ENCODE peak calls at places on chromosome 2, in eight cellular contexts. One of them, this sample, is unnamed.

GRCh38 chr2:73172963-73173362 is 29.4 kb upstream of the NOTO start:
- DNase-seq in AG04449: peak; percentile 9
- DNase-seq in stomach: no peak
- DNase-seq in foreskin keratinocyte: peak; percentile 18
- DNase-seq in adrenal gland: no peak
- DNase-seq in IMR-90: peak; percentile 69
- DNase-seq in body of pancreas: no peak
- DNase-seq in fibroblast of pulmonary artery: peak; percentile 13
- DNase-seq in this sample: no peak

GRCh38 chr2:182584462-182584861 is 131.6 kb upstream of the DNAJC10 start:
- DNase-seq in AG04449: no peak
- DNase-seq in stomach: no peak
- DNase-seq in foreskin keratinocyte: no peak
- DNase-seq in adrenal gland: no peak
- DNase-seq in IMR-90: no peak
- DNase-seq in body of pancreas: no peak
- DNase-seq in fibroblast of pulmonary artery: no peak
- DNase-seq in this sample: no peak

GRCh38 chr2:173941567-173941966 is 23.6 kb downstream of the SP3 start:
- DNase-seq in AG04449: no peak
- DNase-seq in stomach: no peak
- DNase-seq in foreskin keratinocyte: no peak
- DNase-seq in adrenal gland: no peak
- DNase-seq in IMR-90: no peak
- DNase-seq in body of pancreas: no peak
- DNase-seq in fibroblast of pulmonary artery: no peak
- DNase-seq in this sample: no peak

GRCh38 chr2:28454016-28454930 is 41.6 kb upstream of the PLB1 start:
- DNase-seq in AG04449: peak; percentile 12
- DNase-seq in stomach: no peak
- DNase-seq in foreskin keratinocyte: no peak
- DNase-seq in adrenal gland: no peak
- DNase-seq in IMR-90: peak; percentile 45
- DNase-seq in body of pancreas: no peak
- DNase-seq in fibroblast of pulmonary artery: no peak
- DNase-seq in this sample: no peak

GRCh38 chr2:238163494-238164198 is 4.9 kb downstream of the ERFE start:
- DNase-seq in AG04449: no peak
- DNase-seq in stomach: no peak
- DNase-seq in foreskin keratinocyte: no peak
- DNase-seq in adrenal gland: no peak
- DNase-seq in IMR-90: no peak
- DNase-seq in body of pancreas: no peak
- DNase-seq in fibroblast of pulmonary artery: no peak
- DNase-seq in this sample: peak; percentile 31

GRCh38 chr2:24863636-24864035 is 56.4 kb downstream of the ADCY3 start:
- DNase-seq in AG04449: no peak
- DNase-seq in stomach: no peak
- DNase-seq in foreskin keratinocyte: no peak
- DNase-seq in adrenal gland: no peak
- DNase-seq in IMR-90: peak; percentile 75
- DNase-seq in body of pancreas: no peak
- DNase-seq in fibroblast of pulmonary artery: peak; percentile 57
- DNase-seq in this sample: no peak

GRCh38 chr2:55609931-55610578 is 7.4 kb downstream of the PPP4R3B start:
- DNase-seq in AG04449: no peak
- DNase-seq in stomach: no peak
- DNase-seq in foreskin keratinocyte: no peak
- DNase-seq in adrenal gland: no peak
- DNase-seq in IMR-90: no peak
- DNase-seq in body of pancreas: peak; percentile 22
- DNase-seq in fibroblast of pulmonary artery: no peak
- DNase-seq in this sample: no peak

GRCh38 chr2:118198268-118198667 is 110.0 kb downstream of the INSIG2 start:
- DNase-seq in AG04449: no peak
- DNase-seq in stomach: no peak
- DNase-seq in foreskin keratinocyte: no peak
- DNase-seq in adrenal gland: no peak
- DNase-seq in IMR-90: no peak
- DNase-seq in body of pancreas: no peak
- DNase-seq in fibroblast of pulmonary artery: no peak
- DNase-seq in this sample: no peak

DNA sequence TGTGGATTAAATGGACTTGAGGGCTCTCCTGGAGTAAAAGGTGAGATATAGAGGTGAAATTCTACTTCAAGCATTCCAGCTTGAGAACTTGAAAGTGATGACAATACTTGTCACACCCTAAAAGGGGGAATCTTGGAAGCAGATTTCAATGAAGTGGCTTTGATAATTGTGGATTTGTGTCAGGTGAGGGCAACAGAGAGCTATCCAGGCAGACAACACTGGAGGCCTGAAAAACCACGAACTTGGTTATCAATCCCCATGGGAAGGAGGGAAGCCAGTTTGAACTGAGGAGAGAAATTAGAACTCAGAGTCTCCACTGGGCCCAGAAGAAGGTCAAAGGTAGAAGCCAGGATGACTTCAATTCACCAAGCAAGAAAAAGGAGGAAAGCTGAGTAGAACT is 263.9 kb downstream of the FIGN start:
- DNase-seq in AG04449: no peak
- DNase-seq in stomach: no peak
- DNase-seq in foreskin keratinocyte: no peak
- DNase-seq in adrenal gland: no peak
- DNase-seq in IMR-90: peak; percentile 3
- DNase-seq in body of pancreas: no peak
- DNase-seq in fibroblast of pulmonary artery: peak; percentile 51
- DNase-seq in this sample: peak; percentile 20
- TF ChIP-seq CTCF in AG04449: peak; percentile 24
- TF ChIP-seq CTCF in stomach: no peak
- TF ChIP-seq CTCF in foreskin keratinocyte: peak; percentile 61
- TF ChIP-seq CTCF in adrenal gland: peak; percentile 47
- TF ChIP-seq CTCF in IMR-90: peak; percentile 38
- TF ChIP-seq CTCF in body of pancreas: peak; percentile 33
- TF ChIP-seq CTCF in fibroblast of pulmonary artery: peak; percentile 41
- TF ChIP-seq CTCF in this sample: peak; percentile 34

GRCh38 chr2:12717191-12717987 is 653 bp downstream of the TRIB2 start:
- DNase-seq in AG04449: no peak
- DNase-seq in stomach: peak; percentile 72
- DNase-seq in foreskin keratinocyte: peak; percentile 40
- DNase-seq in adrenal gland: peak; percentile 81
- DNase-seq in IMR-90: peak; percentile 61
- DNase-seq in body of pancreas: peak; percentile 62
- DNase-seq in fibroblast of pulmonary artery: peak; percentile 82
- DNase-seq in this sample: peak; percentile 49

GRCh38 chr2:12717988-12718661 is 1.4 kb downstream of the TRIB2 start:
- DNase-seq in AG04449: no peak
- DNase-seq in stomach: peak; percentile 39
- DNase-seq in foreskin keratinocyte: no peak
- DNase-seq in adrenal gland: peak; percentile 60
- DNase-seq in IMR-90: peak; percentile 27
- DNase-seq in body of pancreas: no peak
- DNase-seq in fibroblast of pulmonary artery: peak; percentile 48
- DNase-seq in this sample: no peak

GRCh38 chr2:12720181-12720580 is 3.4 kb downstream of the TRIB2 start:
- DNase-seq in AG04449: no peak
- DNase-seq in stomach: no peak
- DNase-seq in foreskin keratinocyte: no peak
- DNase-seq in adrenal gland: no peak
- DNase-seq in IMR-90: peak; percentile 30
- DNase-seq in body of pancreas: no peak
- DNase-seq in fibroblast of pulmonary artery: peak; percentile 52
- DNase-seq in this sample: no peak

GRCh38 chr2:12719400-12720104 is 2.8 kb downstream of the TRIB2 start:
- DNase-seq in AG04449: no peak
- DNase-seq in stomach: no peak
- DNase-seq in foreskin keratinocyte: no peak
- DNase-seq in adrenal gland: no peak
- DNase-seq in IMR-90: peak; percentile 64
- DNase-seq in body of pancreas: no peak
- DNase-seq in fibroblast of pulmonary artery: peak; percentile 83
- DNase-seq in this sample: no peak

DNA sequence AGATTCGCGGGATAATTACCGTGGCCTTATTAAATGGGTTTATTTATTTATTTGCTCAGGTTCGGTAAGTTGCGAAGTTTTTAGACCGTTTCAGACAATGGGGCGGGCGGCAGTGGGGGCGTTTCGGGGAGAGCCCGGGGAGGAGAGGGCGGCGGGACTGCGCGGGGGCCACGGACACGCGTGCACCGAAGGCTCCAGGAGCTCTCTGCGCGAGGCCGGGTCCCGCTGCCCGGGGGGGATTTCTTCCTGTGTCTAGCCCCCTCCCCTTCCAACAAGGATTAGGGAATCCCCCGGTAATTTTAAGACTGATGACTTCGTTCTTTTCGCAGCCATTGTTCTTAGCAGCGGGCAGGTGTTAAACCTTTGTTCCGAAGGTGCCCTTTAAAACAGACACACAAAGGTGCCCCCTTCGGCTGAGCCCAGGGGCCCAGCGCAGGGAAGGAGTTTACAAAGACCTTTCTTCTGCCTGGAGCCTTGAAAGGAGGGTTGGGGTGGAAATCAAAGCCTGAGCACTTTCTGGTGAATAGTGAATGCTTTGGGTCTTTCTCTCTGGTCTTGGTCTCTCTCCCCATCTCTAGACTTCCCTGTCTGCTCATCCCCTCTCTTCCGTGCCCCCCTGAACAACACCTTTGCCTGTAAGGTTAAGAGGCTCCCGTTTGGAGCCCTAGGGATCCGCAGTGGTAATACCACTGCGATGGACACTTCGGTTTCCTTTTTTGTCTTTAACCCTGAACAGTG is 2.1 kb downstream of the TRIB2 start:
- DNase-seq in AG04449: no peak
- DNase-seq in stomach: no peak
- DNase-seq in foreskin keratinocyte: no peak
- DNase-seq in adrenal gland: no peak
- DNase-seq in IMR-90: no peak
- DNase-seq in body of pancreas: no peak
- DNase-seq in fibroblast of pulmonary artery: peak; percentile 39
- DNase-seq in this sample: no peak
- TF ChIP-seq CTCF in AG04449: no peak
- TF ChIP-seq CTCF in stomach: no peak
- TF ChIP-seq CTCF in foreskin keratinocyte: no peak
- TF ChIP-seq CTCF in adrenal gland: peak; percentile 30
- TF ChIP-seq CTCF in IMR-90: no peak
- TF ChIP-seq CTCF in body of pancreas: no peak
- TF ChIP-seq CTCF in fibroblast of pulmonary artery: no peak
- TF ChIP-seq CTCF in this sample: no peak

DNA sequence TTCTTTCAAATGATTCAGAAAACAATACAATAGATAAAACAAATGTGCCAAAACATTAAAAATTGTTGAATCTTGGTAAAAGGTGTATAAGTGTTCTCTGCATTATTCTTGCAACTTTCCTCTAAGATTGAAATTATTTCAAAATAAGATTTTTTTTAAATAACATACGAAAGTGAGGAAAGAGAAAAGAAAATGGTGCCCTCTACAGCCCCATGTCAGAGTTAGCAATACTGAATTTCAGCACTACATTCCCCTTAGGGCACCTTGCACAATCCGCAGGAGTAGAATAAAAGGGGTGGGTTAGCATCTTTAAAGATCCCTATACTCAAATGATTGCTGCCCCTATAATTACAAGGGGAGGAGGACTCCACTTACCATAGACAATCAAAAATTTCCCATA is 433.7 kb downstream of the BCL11A start:
- DNase-seq in AG04449: no peak
- DNase-seq in stomach: no peak
- DNase-seq in foreskin keratinocyte: no peak
- DNase-seq in adrenal gland: no peak
- DNase-seq in IMR-90: no peak
- DNase-seq in body of pancreas: no peak
- DNase-seq in fibroblast of pulmonary artery: no peak
- DNase-seq in this sample: no peak
- TF ChIP-seq CTCF in AG04449: no peak
- TF ChIP-seq CTCF in stomach: no peak
- TF ChIP-seq CTCF in foreskin keratinocyte: peak; percentile 45
- TF ChIP-seq CTCF in adrenal gland: no peak
- TF ChIP-seq CTCF in IMR-90: no peak
- TF ChIP-seq CTCF in body of pancreas: peak; percentile 42
- TF ChIP-seq CTCF in fibroblast of pulmonary artery: no peak
- TF ChIP-seq CTCF in this sample: no peak

GRCh38 chr2:120880381-120880780 is 144.7 kb downstream of the GLI2 start:
- DNase-seq in AG04449: no peak
- DNase-seq in stomach: no peak
- DNase-seq in foreskin keratinocyte: no peak
- DNase-seq in adrenal gland: no peak
- DNase-seq in IMR-90: peak; percentile 74
- DNase-seq in body of pancreas: no peak
- DNase-seq in fibroblast of pulmonary artery: no peak
- DNase-seq in this sample: no peak

GRCh38 chr2:120877409-120877808 is 141.7 kb downstream of the GLI2 start:
- DNase-seq in AG04449: no peak
- DNase-seq in stomach: no peak
- DNase-seq in foreskin keratinocyte: no peak
- DNase-seq in adrenal gland: no peak
- DNase-seq in IMR-90: no peak
- DNase-seq in body of pancreas: no peak
- DNase-seq in fibroblast of pulmonary artery: no peak
- DNase-seq in this sample: no peak

GRCh38 chr2:120878970-120879369 is 143.3 kb downstream of the GLI2 start:
- DNase-seq in AG04449: no peak
- DNase-seq in stomach: no peak
- DNase-seq in foreskin keratinocyte: no peak
- DNase-seq in adrenal gland: no peak
- DNase-seq in IMR-90: no peak
- DNase-seq in body of pancreas: no peak
- DNase-seq in fibroblast of pulmonary artery: no peak
- DNase-seq in this sample: no peak

GRCh38 chr2:120881981-120882788 is 146.5 kb downstream of the GLI2 start:
- DNase-seq in AG04449: no peak
- DNase-seq in stomach: no peak
- DNase-seq in foreskin keratinocyte: no peak
- DNase-seq in adrenal gland: no peak
- DNase-seq in IMR-90: no peak
- DNase-seq in body of pancreas: peak; percentile 74
- DNase-seq in fibroblast of pulmonary artery: no peak
- DNase-seq in this sample: no peak

DNA sequence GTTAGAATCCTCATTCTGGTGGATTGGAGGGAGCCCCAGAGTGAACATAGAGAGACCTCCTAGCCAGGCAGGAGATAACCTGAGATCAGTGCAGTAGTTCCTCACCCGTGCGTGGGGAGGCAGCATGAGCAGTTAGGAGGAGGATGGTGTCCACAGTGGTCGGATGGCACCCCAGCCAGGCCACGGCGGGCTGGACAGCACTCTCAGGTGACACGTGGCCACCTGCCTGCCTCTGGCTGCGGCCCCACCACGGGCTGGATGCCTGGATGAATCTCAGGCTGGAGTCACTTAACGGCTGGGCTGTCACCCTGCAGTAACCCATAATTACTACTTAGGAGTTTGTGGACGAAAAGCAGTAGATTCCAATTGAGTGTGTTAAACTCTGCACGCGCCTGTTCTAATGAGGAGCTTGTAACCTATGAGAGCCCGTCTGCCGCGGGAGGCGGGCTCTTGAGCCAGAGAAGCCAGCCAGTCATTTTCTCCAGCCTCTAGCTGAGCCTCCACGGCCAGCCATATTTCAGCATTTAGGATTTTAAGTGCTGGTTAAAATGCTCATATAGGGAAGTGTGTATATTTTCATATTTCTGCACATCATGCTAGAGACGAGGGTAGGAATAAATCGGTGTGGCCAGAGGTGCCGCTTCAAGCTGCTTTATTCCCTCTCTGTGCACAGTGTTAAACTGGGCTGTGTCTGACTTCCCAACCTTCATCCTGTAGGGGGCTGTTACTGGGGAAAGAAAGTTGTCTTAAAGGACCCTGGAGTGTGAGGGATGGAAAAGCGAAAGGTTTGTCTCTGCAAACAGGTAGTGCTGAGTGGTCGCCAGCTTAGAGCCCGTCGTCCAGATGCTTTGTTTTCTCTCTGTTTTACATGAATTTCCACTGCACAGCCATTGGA is 144.0 kb downstream of the GLI2 start:
- DNase-seq in AG04449: no peak
- DNase-seq in stomach: no peak
- DNase-seq in foreskin keratinocyte: no peak
- DNase-seq in adrenal gland: no peak
- DNase-seq in IMR-90: no peak
- DNase-seq in body of pancreas: no peak
- DNase-seq in fibroblast of pulmonary artery: no peak
- DNase-seq in this sample: no peak
- TF ChIP-seq CTCF in AG04449: no peak
- TF ChIP-seq CTCF in stomach: no peak
- TF ChIP-seq CTCF in foreskin keratinocyte: no peak
- TF ChIP-seq CTCF in adrenal gland: no peak
- TF ChIP-seq CTCF in IMR-90: no peak
- TF ChIP-seq CTCF in body of pancreas: no peak
- TF ChIP-seq CTCF in fibroblast of pulmonary artery: no peak
- TF ChIP-seq CTCF in this sample: no peak

This sample was measured in Calu3.